ENCODE peak calls at places on chromosomes 11 and 22, in six cellular contexts. M, N, O, K, V and U are unnamed samples.

GRCh38 chr22:49769691-49770315 is 57.9 kb downstream of the BRD1 start:
- DNase-seq in M (no peak), N (no peak), O (no peak), K (no peak), V (no peak), U (no peak)

GRCh38 chr11:59680287-59681154 is 11.7 kb upstream of the PATL1 start:
- DNase-seq in M (peak; percentile 85), N (peak; percentile 64), O (peak; percentile 76), K (peak; percentile 63), V (peak; percentile 75), U (no peak)

GRCh38 chr11:121344824-121345223 is 52.3 kb downstream of the SC5D start:
- DNase-seq in M (no peak), N (no peak), O (no peak), K (no peak), V (no peak), U (no peak)

GRCh38 chr11:12126352-12127019 is 16.1 kb downstream of the MICAL2 start:
- DNase-seq in M (peak; percentile 93), N (no peak), O (peak; percentile 77), K (no peak), V (no peak), U (no peak)

GRCh38 chr11:35619754-35620640 is 1.7 kb downstream of the FJX1 start:
- DNase-seq in M (no peak), N (no peak), O (peak; percentile 57), K (no peak), V (peak; percentile 37), U (peak; percentile 48)

GRCh38 chr11:33377100-33377851 is 120.1 kb downstream of the HIPK3 start:
- DNase-seq in M (peak; percentile 49), N (no peak), O (peak; percentile 24), K (no peak), V (no peak), U (no peak)

GRCh38 chr11:72741429-72741833 is 10.8 kb downstream of the ARAP1 start:
- DNase-seq in M (no peak), N (no peak), O (peak; percentile 42), K (no peak), V (peak; percentile 72), U (no peak)

GRCh38 chr11:3950996-3951662 is 95.7 kb downstream of the STIM1 start:
- DNase-seq in M (peak; percentile 37), N (no peak), O (peak; percentile 34), K (no peak), V (no peak), U (no peak)

GRCh38 chr11:46248270-46249102 is 29.0 kb upstream of the CREB3L1 start:
- DNase-seq in M (peak; percentile 97), N (no peak), O (peak; percentile 99), K (no peak), V (peak; percentile 87), U (no peak)

GRCh38 chr11:129865701-129866100 is 29.7 kb downstream of the NFRKB start:
- DNase-seq in M (no peak), N (peak; percentile 32), O (no peak), K (no peak), V (no peak), U (no peak)

GRCh38 chr11:91947215-91947614 is 277.4 kb upstream of the FAT3 start:
- DNase-seq in M (peak; percentile 34), N (no peak), O (peak; percentile 66), K (no peak), V (peak; percentile 46), U (no peak)

GRCh38 chr11:2309251-2310072 is 7.6 kb downstream of the TSPAN32 start:
- DNase-seq in M (no peak), N (no peak), O (no peak), K (no peak), V (no peak), U (no peak)

GRCh38 chr11:116478676-116479075 is 294.1 kb downstream of the BUD13 start:
- DNase-seq in M (no peak), N (no peak), O (no peak), K (no peak), V (no peak), U (no peak)

GRCh38 chr22:22167791-22168189 is 76.8 kb upstream of the VPREB1 start:
- DNase-seq in M (no peak), N (no peak), O (no peak), K (no peak), V (no peak), U (no peak)

GRCh38 chr11:120180571-120181445 is 30.0 kb upstream of the OAF start:
- DNase-seq in M (peak; percentile 98), N (no peak), O (peak; percentile 45), K (no peak), V (peak; percentile 30), U (no peak)

GRCh38 chr11:131810511-131810910 is 440.1 kb downstream of the NTM start:
- DNase-seq in M (no peak), N (no peak), O (no peak), K (no peak), V (no peak), U (no peak)

GRCh38 chr22:47862394-47862793 is 1099.9 kb downstream of the TBC1D22A start:
- DNase-seq in M (no peak), N (no peak), O (no peak), K (no peak), V (no peak), U (no peak)

GRCh38 chr11:36065436-36065835 is 121.6 kb downstream of the LDLRAD3 start:
- DNase-seq in M (peak; percentile 34), N (no peak), O (peak; percentile 15), K (no peak), V (no peak), U (no peak)

GRCh38 chr11:69074786-69075185 is 26.1 kb downstream of the TPCN2 start:
- DNase-seq in M (peak; percentile 32), N (no peak), O (no peak), K (no peak), V (no peak), U (no peak)

GRCh38 chr22:50684986-50685385 is 12.4 kb downstream of the SHANK3 start:
- DNase-seq in M (no peak), N (no peak), O (peak; percentile 30), K (peak; percentile 9), V (no peak), U (no peak)

GRCh38 chr22:22593964-22594656 is 35.0 kb upstream of the PRAME start:
- DNase-seq in M (peak; percentile 58), N (peak; percentile 48), O (peak; percentile 41), K (peak; percentile 63), V (peak; percentile 37), U (no peak)

GRCh38 chr11:1458340-1459218 is 28.0 kb downstream of the MOB2 start:
- DNase-seq in M (peak; percentile 50), N (no peak), O (peak; percentile 42), K (no peak), V (no peak), U (no peak)

GRCh38 chr11:128488471-128488870 is 98.9 kb downstream of the ETS1 start:
- DNase-seq in M (peak; percentile 97), N (peak; percentile 49), O (peak; percentile 94), K (no peak), V (no peak), U (no peak)

GRCh38 chr11:128903248-128904041 is 12.3 kb downstream of the KCNJ5 start:
- DNase-seq in M (peak; percentile 61), N (no peak), O (peak; percentile 44), K (no peak), V (no peak), U (peak; percentile 30)

GRCh38 chr11:76622481-76623094 is 48.0 kb downstream of the LRRC32 start:
- DNase-seq in M (no peak), N (no peak), O (no peak), K (peak; percentile 14), V (no peak), U (no peak)

GRCh38 chr11:6353367-6353987 is 33.2 kb upstream of the CAVIN3 start:
- DNase-seq in M (peak; percentile 61), N (peak; percentile 43), O (peak; percentile 50), K (peak; percentile 62), V (peak; percentile 26), U (no peak)

GRCh38 chr22:28129319-28129962 is 210.4 kb upstream of the PITPNB start:
- DNase-seq in M (no peak), N (no peak), O (no peak), K (no peak), V (no peak), U (no peak)

GRCh38 chr11:128365044-128365443 is 222.3 kb downstream of the ETS1 start:
- DNase-seq in M (peak; percentile 81), N (no peak), O (peak; percentile 66), K (no peak), V (peak; percentile 17), U (no peak)

GRCh38 chr11:119618208-119618909 is 110.6 kb downstream of the NECTIN1 start:
- DNase-seq in M (no peak), N (no peak), O (peak; percentile 10), K (no peak), V (no peak), U (peak; percentile 91)

GRCh38 chr11:129374993-129375721 is 491 bp upstream of the BARX2 start:
- DNase-seq in M (peak; percentile 22), N (no peak), O (no peak), K (no peak), V (no peak), U (no peak)

GRCh38 chr11:9568854-9569587 is 4.4 kb upstream of the WEE1 start:
- DNase-seq in M (peak; percentile 95), N (no peak), O (peak; percentile 88), K (no peak), V (no peak), U (no peak)

GRCh38 chr22:27065259-27065658 is 407.9 kb downstream of the MIAT start:
- DNase-seq in M (no peak), N (no peak), O (no peak), K (no peak), V (no peak), U (no peak)

GRCh38 chr11:76400967-76401366 is 19.8 kb downstream of the GVQW3 start:
- DNase-seq in M (no peak), N (no peak), O (no peak), K (no peak), V (no peak), U (no peak)

GRCh38 chr11:3052109-3052479 is 5.1 kb downstream of the CARS1 start:
- DNase-seq in M (no peak), N (no peak), O (no peak), K (no peak), V (no peak), U (no peak)

GRCh38 chr22:23431337-23432072 is 148.6 kb downstream of the IGLL1 start:
- DNase-seq in M (no peak), N (no peak), O (no peak), K (no peak), V (no peak), U (no peak)

GRCh38 chr11:101706541-101706940 is 122.7 kb upstream of the TRPC6 start:
- DNase-seq in M (peak; percentile 49), N (no peak), O (peak; percentile 21), K (no peak), V (peak; percentile 38), U (no peak)